ENCODE peak calls at places on chromosome 20, in seven cellular contexts. U is activated T-cell treated with anti-CD3 and anti-CD28 coated beads for 24 hours, L is ELF-1, Z is cerebellum, S is choroid plexus epithelial cell, P is NCI-H748 treated with DMSO at 0.1 percent for 48 hours, R is mammary epithelial cell. G is an unnamed sample.

GRCh38 chr20:3010985-3011723 is 32.3 kb upstream of the GNRH2 start:
- DNase-seq in U (peak), L (no peak), Z (no peak), S (peak), P (no peak), R (peak), G (no peak)

GRCh38 chr20:62860924-62861691 is 514 bp downstream of the TCFL5 start:
- DNase-seq in U (peak), L (no peak), Z (no peak), S (peak), P (no peak), R (no peak), G (peak)

GRCh38 chr20:34952676-34953075 is 2.9 kb downstream of the GSS start:
- DNase-seq in U (no peak), L (no peak), Z (no peak), S (peak), P (no peak), R (no peak), G (no peak)

GRCh38 chr20:38787870-38788269 is 17.6 kb upstream of the PPP1R16B start:
- DNase-seq in U (no peak), L (no peak), Z (no peak), S (no peak), P (no peak), R (no peak), G (no peak)

GRCh38 chr20:56359212-56360132 is 698 bp downstream of the FAM210B start:
- DNase-seq in U (peak), L (peak), Z (peak), S (peak), P (no peak), R (peak), G (peak)

GRCh38 chr20:25315418-25316210 is 67.7 kb downstream of the PYGB start:
- DNase-seq in U (no peak), L (no peak), Z (no peak), S (peak), P (no peak), R (peak), G (no peak)

GRCh38 chr20:35434085-35435005 is 3.7 kb downstream of the GDF5 start:
- DNase-seq in U (no peak), L (no peak), Z (no peak), S (no peak), P (no peak), R (no peak), G (no peak)

GRCh38 chr20:8774412-8774811 is 294.5 kb upstream of the PLCB4 start:
- DNase-seq in U (no peak), L (no peak), Z (no peak), S (no peak), P (no peak), R (no peak), G (no peak)

GRCh38 chr20:59598625-59599310 is 5.6 kb upstream of the PHACTR3 start:
- DNase-seq in U (peak), L (peak), Z (peak), S (peak), P (peak), R (peak), G (peak)

GRCh38 chr20:21518292-21518991 is 4.6 kb upstream of the NKX2-2 start:
- DNase-seq in U (no peak), L (peak), Z (no peak), S (no peak), P (peak), R (no peak), G (no peak)

GRCh38 chr20:25058051-25058796 is at the start of gene ACSS1:
- DNase-seq in U (peak), L (no peak), Z (peak), S (peak), P (no peak), R (peak), G (peak)

GRCh38 chr20:23132930-23133559 is 46.9 kb upstream of the CD93 start:
- DNase-seq in U (no peak), L (no peak), Z (no peak), S (no peak), P (no peak), R (no peak), G (no peak)

GRCh38 chr20:61263938-61264337 is 11.9 kb downstream of the CDH4 start:
- DNase-seq in U (no peak), L (no peak), Z (no peak), S (no peak), P (no peak), R (no peak), G (no peak)

GRCh38 chr20:25000268-25000801 is 7.8 kb upstream of the APMAP start:
- DNase-seq in U (no peak), L (no peak), Z (no peak), S (peak), P (no peak), R (peak), G (no peak)

GRCh38 chr20:4805663-4806449 is 84.1 kb downstream of the PRND start:
- DNase-seq in U (no peak), L (no peak), Z (no peak), S (no peak), P (no peak), R (no peak), G (no peak)

GRCh38 chr20:53343433-53343832 is 250.2 kb downstream of the ZNF217 start:
- DNase-seq in U (no peak), L (no peak), Z (no peak), S (no peak), P (no peak), R (no peak), G (no peak)